ENCODE peak calls at places on chromosomes 5 and 9, in four cellular contexts. V is mesendoderm, L is H9, B is H1. T is an unnamed sample.

GRCh38 chr9:115964710-115965347 is 188.8 kb upstream of the PAPPA start:
- DNase-seq in V (no peak), L (no peak), B (no peak), T (no peak)

GRCh38 chr9:110156902-110157301 is 51.1 kb downstream of the C9orf152 start:
- DNase-seq in V (no peak), L (no peak), B (no peak), T (no peak)

GRCh38 chr5:111326551-111326950 is 102.4 kb downstream of the CAMK4 start:
- DNase-seq in V (no peak), L (no peak), B (no peak), T (peak; percentile 18)

GRCh38 chr9:12464368-12464767 is 228.8 kb upstream of the TYRP1 start:
- DNase-seq in V (peak; percentile 48), L (no peak), B (no peak), T (no peak)

GRCh38 chr5:141608557-141608956 is 10.2 kb downstream of the DIAPH1 start:
- DNase-seq in V (no peak), L (no peak), B (no peak), T (no peak)

GRCh38 chr5:168770036-168770498 is 190.9 kb upstream of the PANK3 start:
- DNase-seq in V (peak; percentile 51), L (no peak), B (no peak), T (no peak)

GRCh38 chr5:138936225-138936967 is 61.3 kb upstream of the LRRTM2 start:
- DNase-seq in V (peak; percentile 39), L (no peak), B (no peak), T (peak; percentile 25)

GRCh38 chr9:91285729-91286353 is 75.9 kb downstream of the AUH start:
- DNase-seq in V (no peak), L (no peak), B (no peak), T (no peak)

GRCh38 chr9:134809296-134809695 is 71.3 kb upstream of the FCN2 start:
- DNase-seq in V (no peak), L (no peak), B (no peak), T (no peak)

GRCh38 chr9:91144782-91145181 is 216.9 kb downstream of the AUH start:
- DNase-seq in V (no peak), L (no peak), B (no peak), T (no peak)

GRCh38 chr9:121774715-121775613 is 123.5 kb downstream of the DAB2IP start:
- DNase-seq in V (no peak), L (no peak), B (no peak), T (no peak)

GRCh38 chr9:18122156-18122555 is 351.8 kb upstream of the ADAMTSL1 start:
- DNase-seq in V (no peak), L (no peak), B (no peak), T (no peak)

GRCh38 chr5:149826574-149826973 is 96.5 kb downstream of the PPARGC1B start:
- DNase-seq in V (no peak), L (no peak), B (no peak), T (no peak)

GRCh38 chr5:74257645-74258328 is 382.7 kb downstream of the ENC1 start:
- DNase-seq in V (no peak), L (no peak), B (no peak), T (peak; percentile 25)

GRCh38 chr5:157772077-157772613 is 28.6 kb downstream of the LSM11 start:
- DNase-seq in V (no peak), L (no peak), B (no peak), T (no peak)

GRCh38 chr5:36060516-36060885 is 6.2 kb downstream of the UGT3A2 start:
- DNase-seq in V (peak; percentile 34), L (no peak), B (no peak), T (peak; percentile 8)

GRCh38 chr9:84781431-84781830 is 111.9 kb downstream of the NTRK2 start:
- DNase-seq in V (peak; percentile 39), L (no peak), B (no peak), T (no peak)

GRCh38 chr9:86660146-86660545 is 287.2 kb downstream of the GAS1 start:
- DNase-seq in V (no peak), L (no peak), B (no peak), T (peak; percentile 68)

DNA sequence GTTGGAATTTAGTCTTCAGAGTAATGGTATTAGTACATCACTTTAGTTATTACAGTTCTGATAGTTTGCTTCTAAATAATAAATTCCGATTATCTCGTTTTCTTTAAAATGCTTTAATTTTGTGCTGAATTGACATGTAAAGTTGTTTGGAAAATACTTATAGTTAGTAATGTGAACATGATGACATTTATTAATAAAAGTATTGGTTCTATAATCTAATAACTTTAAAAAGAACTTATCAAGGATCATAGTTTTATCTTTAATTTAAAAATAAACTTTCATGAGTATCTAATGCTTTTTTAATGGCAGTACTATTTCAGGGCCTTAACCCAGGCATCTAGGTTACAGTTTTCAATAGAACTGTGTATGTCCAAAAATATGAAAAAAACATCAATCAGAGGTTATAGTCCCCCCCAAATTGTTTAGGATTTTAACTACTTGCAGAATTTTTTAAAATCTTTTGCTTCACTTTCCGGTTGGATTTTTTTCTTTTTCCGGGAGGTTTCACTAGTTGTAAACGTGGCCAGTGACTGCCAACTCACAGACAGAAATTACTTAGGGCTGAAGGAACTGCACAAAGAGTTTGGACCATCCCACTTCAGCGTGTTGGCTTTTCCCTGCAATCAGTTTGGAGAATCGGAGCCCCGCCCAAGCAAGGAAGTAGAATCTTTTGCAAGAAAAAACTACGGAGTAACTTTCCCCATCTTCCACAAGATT is 680 bp downstream of the GPX8 start:
- DNase-seq in V (peak; percentile 88), L (peak; percentile 50), B (no peak), T (peak; percentile 73)
- H3K9ac ChIP-seq in V (peak overlapping the region; percentile 23), L (peak overlapping the region; percentile 96), B (peak overlapping the region; percentile 78), T (no peak overlapping the region)

GRCh38 chr9:98993570-98993945 is 49.9 kb downstream of the COL15A1 start:
- DNase-seq in V (no peak), L (peak; percentile 5), B (no peak), T (peak; percentile 68)
- H3K79me2 ChIP-seq in V (no peaks in the 10 kb centered on the region), L (no peaks in the 10 kb centered on the region), B (no peaks in the 10 kb centered on the region), T (no peaks in the 10 kb centered on the region)

DNA sequence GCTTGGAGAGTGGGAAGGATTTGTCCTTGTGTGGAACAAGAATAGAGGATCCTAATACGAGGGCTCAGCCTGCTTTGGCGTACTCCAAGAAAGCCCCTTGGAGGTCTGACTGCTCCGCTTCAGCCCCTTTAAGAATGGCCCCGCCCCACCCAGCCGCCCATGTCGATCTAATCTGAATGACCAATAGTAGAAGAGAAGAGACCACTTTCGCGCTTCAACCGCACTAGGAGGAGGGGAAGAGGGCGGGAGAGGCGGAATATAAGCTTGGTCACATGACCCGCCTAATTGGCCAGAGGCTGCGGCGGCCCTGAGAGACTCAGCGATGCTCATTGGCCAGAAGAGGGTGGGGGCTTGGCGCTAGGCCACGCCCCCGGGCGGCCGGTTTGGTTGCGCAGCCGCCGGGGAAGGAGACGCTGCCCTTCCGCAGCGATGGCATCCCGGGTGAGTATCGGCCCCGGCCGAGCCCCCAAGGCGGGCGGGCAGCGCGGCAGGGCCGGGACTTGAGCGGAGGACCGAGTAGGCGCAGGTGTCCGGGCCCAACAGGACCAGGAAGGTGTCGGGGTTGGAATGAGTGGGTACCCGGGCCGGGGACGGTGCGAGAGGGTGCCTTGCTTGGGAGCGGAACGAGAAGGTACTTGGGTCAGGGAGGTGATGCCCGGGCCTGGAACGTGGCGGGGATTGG is at the start of gene MIGA2:
- DNase-seq in V (peak; percentile 100), L (peak; percentile 99), B (peak; percentile 90), T (peak; percentile 99)
- H2BK120ac ChIP-seq in V (no peak within 1 kb of the TSS), L (no peak within 1 kb of the TSS), B (no peak within 1 kb of the TSS), T (peak within 1 kb of the TSS; percentile 76)

GRCh38 chr5:56123531-56124243 is 109.4 kb downstream of the ANKRD55 start:
- DNase-seq in V (peak; percentile 98), L (peak; percentile 57), B (peak; percentile 50), T (peak; percentile 85)
- H3K9ac ChIP-seq in V (no peak overlapping the region), L (no peak overlapping the region), B (no peak overlapping the region), T (no peak overlapping the region)

GRCh38 chr5:32439086-32439642 is 5.4 kb downstream of the ZFR start:
- DNase-seq in V (no peak), L (no peak), B (no peak), T (peak; percentile 60)

GRCh38 chr5:32432633-32433032 is 11.9 kb downstream of the ZFR start:
- DNase-seq in V (no peak), L (no peak), B (no peak), T (no peak)

GRCh38 chr5:32435416-32435815 is 9.1 kb downstream of the ZFR start:
- DNase-seq in V (no peak), L (no peak), B (no peak), T (no peak)

DNA sequence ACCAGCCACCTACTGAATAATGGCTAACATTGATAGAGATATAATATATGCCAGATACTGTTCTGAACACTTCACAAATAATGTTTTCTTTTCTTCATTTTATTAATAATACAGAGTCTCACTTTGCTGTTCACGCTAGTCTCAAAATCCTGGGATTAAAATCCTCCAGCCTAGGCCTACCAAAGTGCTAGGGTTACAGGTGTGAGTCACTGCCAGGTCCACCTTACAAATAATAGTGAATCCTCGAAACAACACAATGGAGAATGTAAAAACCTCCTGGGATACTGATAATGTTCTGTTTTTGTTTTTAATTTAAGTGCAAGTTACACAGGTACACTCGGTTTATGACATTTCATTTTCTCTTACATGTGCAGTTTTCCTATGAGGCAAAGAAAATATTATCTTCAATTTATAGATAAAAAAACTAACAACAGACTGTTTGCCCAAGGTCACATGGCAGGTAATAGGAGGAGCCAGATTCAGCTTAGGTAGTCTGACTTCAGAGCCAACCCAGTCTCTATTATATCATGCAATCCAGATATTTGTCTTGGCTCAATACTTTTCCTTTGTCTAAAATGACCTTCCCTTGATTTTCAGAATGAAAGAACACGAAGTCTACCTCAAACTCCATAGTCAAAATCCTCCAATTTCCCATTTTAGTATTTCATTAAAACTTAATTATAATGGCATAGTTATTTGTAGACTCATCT is 7.8 kb downstream of the ZFR start:
- DNase-seq in V (no peak), L (no peak), B (no peak), T (no peak)
- H3K79me2 ChIP-seq in V (peaks cover 58% of the 10 kb centered on the region), L (peaks cover 19% of the 10 kb centered on the region), B (peaks cover 96% of the 10 kb centered on the region), T (peaks cover 9% of the 10 kb centered on the region)

GRCh38 chr5:76787237-76787636 is 31.6 kb upstream of the F2RL1 start:
- DNase-seq in V (no peak), L (no peak), B (no peak), T (peak; percentile 21)
- H2BK120ac ChIP-seq in V (no peak overlapping the region), L (no peak overlapping the region), B (peak overlapping the region; percentile 45), T (no peak overlapping the region)